ENCODE peak calls at places on chromosomes 5 and 9, in seven cellular contexts. One of them, this sample, is unnamed.

GRCh38 chr5:115775999-115776398 is 40.5 kb downstream of the CDO1 start:
- DNase-seq in CD4-positive, CD25-positive, alpha-beta regulatory T cell: no peak
- DNase-seq in CD8-positive, alpha-beta T cell: no peak
- DNase-seq in iris pigment epithelial cell: no peak
- DNase-seq in naive B cell: no peak
- DNase-seq in T follicular helper cell: no peak
- DNase-seq in GM20000: no peak
- DNase-seq in this sample: no peak

GRCh38 chr9:81682797-81683196 is 6.5 kb downstream of the TLE1 start:
- DNase-seq in iris pigment epithelial cell: peak; percentile 68
- DNase-seq in T follicular helper cell: no peak
- DNase-seq in naive B cell: no peak
- DNase-seq in GM20000: no peak
- DNase-seq in CD8-positive, alpha-beta T cell: no peak
- DNase-seq in CD4-positive, CD25-positive, alpha-beta regulatory T cell: no peak
- DNase-seq in this sample: no peak

GRCh38 chr9:80040457-80040856 is 468.7 kb downstream of the TLE4 start:
- DNase-seq in iris pigment epithelial cell: no peak
- DNase-seq in CD8-positive, alpha-beta T cell: no peak
- DNase-seq in naive B cell: no peak
- DNase-seq in CD4-positive, CD25-positive, alpha-beta regulatory T cell: no peak
- DNase-seq in T follicular helper cell: no peak
- DNase-seq in GM20000: no peak
- DNase-seq in this sample: no peak

GRCh38 chr5:73180561-73180960 is 7.6 kb downstream of the TMEM174 start:
- DNase-seq in T follicular helper cell: no peak
- DNase-seq in naive B cell: no peak
- DNase-seq in CD4-positive, CD25-positive, alpha-beta regulatory T cell: no peak
- DNase-seq in iris pigment epithelial cell: peak; percentile 49
- DNase-seq in GM20000: no peak
- DNase-seq in CD8-positive, alpha-beta T cell: no peak
- DNase-seq in this sample: no peak

GRCh38 chr9:89550516-89550915 is 52.6 kb upstream of the SEMA4D start:
- DNase-seq in T follicular helper cell: no peak
- DNase-seq in naive B cell: no peak
- DNase-seq in CD4-positive, CD25-positive, alpha-beta regulatory T cell: no peak
- DNase-seq in GM20000: no peak
- DNase-seq in CD8-positive, alpha-beta T cell: no peak
- DNase-seq in iris pigment epithelial cell: no peak
- DNase-seq in this sample: no peak

GRCh38 chr5:73591698-73592501 is 26.4 kb downstream of the UTP15 start:
- DNase-seq in CD8-positive, alpha-beta T cell: no peak
- DNase-seq in GM20000: no peak
- DNase-seq in T follicular helper cell: no peak
- DNase-seq in iris pigment epithelial cell: peak; percentile 76
- DNase-seq in CD4-positive, CD25-positive, alpha-beta regulatory T cell: no peak
- DNase-seq in naive B cell: no peak
- DNase-seq in this sample: no peak

GRCh38 chr5:134550271-134551214 is 25.1 kb downstream of the JADE2 start:
- DNase-seq in GM20000: peak; percentile 34
- DNase-seq in CD4-positive, CD25-positive, alpha-beta regulatory T cell: no peak
- DNase-seq in iris pigment epithelial cell: peak; percentile 30
- DNase-seq in CD8-positive, alpha-beta T cell: peak; percentile 30
- DNase-seq in T follicular helper cell: no peak
- DNase-seq in naive B cell: no peak
- DNase-seq in this sample: no peak

GRCh38 chr9:33263936-33264472 is 504 bp downstream of the BAG1 start:
- DNase-seq in CD8-positive, alpha-beta T cell: peak; percentile 40
- DNase-seq in CD4-positive, CD25-positive, alpha-beta regulatory T cell: peak; percentile 60
- DNase-seq in iris pigment epithelial cell: no peak
- DNase-seq in naive B cell: peak; percentile 50
- DNase-seq in T follicular helper cell: peak; percentile 18
- DNase-seq in GM20000: peak; percentile 60
- DNase-seq in this sample: no peak

GRCh38 chr5:32785639-32786216 is 74.6 kb downstream of the NPR3 start:
- DNase-seq in CD8-positive, alpha-beta T cell: no peak
- DNase-seq in naive B cell: no peak
- DNase-seq in T follicular helper cell: no peak
- DNase-seq in iris pigment epithelial cell: peak; percentile 75
- DNase-seq in CD4-positive, CD25-positive, alpha-beta regulatory T cell: no peak
- DNase-seq in GM20000: no peak
- DNase-seq in this sample: no peak

GRCh38 chr5:126373621-126374416 is 49.4 kb upstream of the GRAMD2B start:
- DNase-seq in iris pigment epithelial cell: peak; percentile 62
- DNase-seq in GM20000: no peak
- DNase-seq in T follicular helper cell: no peak
- DNase-seq in naive B cell: no peak
- DNase-seq in CD8-positive, alpha-beta T cell: peak; percentile 22
- DNase-seq in CD4-positive, CD25-positive, alpha-beta regulatory T cell: peak; percentile 42
- DNase-seq in this sample: peak; percentile 67

GRCh38 chr9:136606687-136607333 is 55.9 kb upstream of the EGFL7 start:
- DNase-seq in naive B cell: no peak
- DNase-seq in CD8-positive, alpha-beta T cell: no peak
- DNase-seq in GM20000: peak; percentile 49
- DNase-seq in CD4-positive, CD25-positive, alpha-beta regulatory T cell: no peak
- DNase-seq in T follicular helper cell: no peak
- DNase-seq in iris pigment epithelial cell: no peak
- DNase-seq in this sample: no peak

GRCh38 chr9:37903581-37903830 is 421 bp downstream of the SLC25A51 start:
- DNase-seq in CD8-positive, alpha-beta T cell: no peak
- DNase-seq in T follicular helper cell: peak; percentile 31
- DNase-seq in CD4-positive, CD25-positive, alpha-beta regulatory T cell: no peak
- DNase-seq in iris pigment epithelial cell: no peak
- DNase-seq in naive B cell: no peak
- DNase-seq in GM20000: no peak
- DNase-seq in this sample: no peak

GRCh38 chr5:174755103-174755502 is 30.7 kb downstream of the MSX2 start:
- DNase-seq in T follicular helper cell: no peak
- DNase-seq in naive B cell: no peak
- DNase-seq in CD4-positive, CD25-positive, alpha-beta regulatory T cell: no peak
- DNase-seq in CD8-positive, alpha-beta T cell: no peak
- DNase-seq in iris pigment epithelial cell: no peak
- DNase-seq in GM20000: no peak
- DNase-seq in this sample: no peak

GRCh38 chr5:172274951-172275753 is 8.4 kb downstream of the UBTD2 start:
- DNase-seq in GM20000: no peak
- DNase-seq in CD8-positive, alpha-beta T cell: peak; percentile 51
- DNase-seq in T follicular helper cell: peak; percentile 41
- DNase-seq in naive B cell: peak; percentile 60
- DNase-seq in CD4-positive, CD25-positive, alpha-beta regulatory T cell: peak; percentile 65
- DNase-seq in iris pigment epithelial cell: peak; percentile 64
- DNase-seq in this sample: peak; percentile 58

GRCh38 chr5:102753889-102754498 is 1.1 kb upstream of the PAM start:
- DNase-seq in iris pigment epithelial cell: no peak
- DNase-seq in CD8-positive, alpha-beta T cell: no peak
- DNase-seq in T follicular helper cell: no peak
- DNase-seq in naive B cell: no peak
- DNase-seq in GM20000: no peak
- DNase-seq in CD4-positive, CD25-positive, alpha-beta regulatory T cell: no peak
- DNase-seq in this sample: no peak

GRCh38 chr9:3906437-3907213 is 380.8 kb upstream of the RFX3 start:
- DNase-seq in iris pigment epithelial cell: peak; percentile 97
- DNase-seq in GM20000: no peak
- DNase-seq in CD4-positive, CD25-positive, alpha-beta regulatory T cell: no peak
- DNase-seq in CD8-positive, alpha-beta T cell: no peak
- DNase-seq in T follicular helper cell: no peak
- DNase-seq in naive B cell: no peak
- DNase-seq in this sample: no peak

GRCh38 chr9:21056931-21057330 is 20.8 kb downstream of the IFNB1 start:
- DNase-seq in CD8-positive, alpha-beta T cell: no peak
- DNase-seq in CD4-positive, CD25-positive, alpha-beta regulatory T cell: no peak
- DNase-seq in GM20000: no peak
- DNase-seq in naive B cell: no peak
- DNase-seq in T follicular helper cell: no peak
- DNase-seq in iris pigment epithelial cell: peak; percentile 29
- DNase-seq in this sample: no peak

GRCh38 chr9:33992622-33993021 is 56.1 kb downstream of the UBAP2 start:
- DNase-seq in GM20000: no peak
- DNase-seq in naive B cell: no peak
- DNase-seq in CD8-positive, alpha-beta T cell: no peak
- DNase-seq in iris pigment epithelial cell: no peak
- DNase-seq in T follicular helper cell: no peak
- DNase-seq in CD4-positive, CD25-positive, alpha-beta regulatory T cell: no peak
- DNase-seq in this sample: no peak

GRCh38 chr5:170722316-170722715 is 61.2 kb upstream of the GABRP start:
- DNase-seq in iris pigment epithelial cell: no peak
- DNase-seq in GM20000: no peak
- DNase-seq in naive B cell: no peak
- DNase-seq in CD4-positive, CD25-positive, alpha-beta regulatory T cell: no peak
- DNase-seq in CD8-positive, alpha-beta T cell: no peak
- DNase-seq in T follicular helper cell: no peak
- DNase-seq in this sample: no peak

GRCh38 chr9:133286523-133286922 is 11.5 kb upstream of the ABO start:
- DNase-seq in iris pigment epithelial cell: peak; percentile 33
- DNase-seq in GM20000: no peak
- DNase-seq in naive B cell: no peak
- DNase-seq in CD8-positive, alpha-beta T cell: no peak
- DNase-seq in CD4-positive, CD25-positive, alpha-beta regulatory T cell: no peak
- DNase-seq in T follicular helper cell: no peak
- DNase-seq in this sample: no peak

GRCh38 chr5:98398465-98398864 is 375.0 kb upstream of the RGMB start:
- DNase-seq in naive B cell: no peak
- DNase-seq in T follicular helper cell: no peak
- DNase-seq in iris pigment epithelial cell: no peak
- DNase-seq in GM20000: no peak
- DNase-seq in CD8-positive, alpha-beta T cell: no peak
- DNase-seq in CD4-positive, CD25-positive, alpha-beta regulatory T cell: no peak
- DNase-seq in this sample: no peak

GRCh38 chr9:83081010-83081409 is 18.1 kb upstream of the RASEF start:
- DNase-seq in T follicular helper cell: no peak
- DNase-seq in CD8-positive, alpha-beta T cell: no peak
- DNase-seq in naive B cell: no peak
- DNase-seq in CD4-positive, CD25-positive, alpha-beta regulatory T cell: no peak
- DNase-seq in GM20000: no peak
- DNase-seq in iris pigment epithelial cell: no peak
- DNase-seq in this sample: no peak

GRCh38 chr5:173781826-173782670 is 106.1 kb upstream of the CPEB4 start:
- DNase-seq in iris pigment epithelial cell: peak; percentile 96
- DNase-seq in CD8-positive, alpha-beta T cell: peak; percentile 71
- DNase-seq in CD4-positive, CD25-positive, alpha-beta regulatory T cell: peak; percentile 93
- DNase-seq in naive B cell: peak; percentile 78
- DNase-seq in GM20000: peak; percentile 25
- DNase-seq in T follicular helper cell: peak; percentile 59
- DNase-seq in this sample: peak; percentile 40

GRCh38 chr5:82265052-82265451 is 13.1 kb downstream of the RPS23 start:
- DNase-seq in CD4-positive, CD25-positive, alpha-beta regulatory T cell: no peak
- DNase-seq in iris pigment epithelial cell: no peak
- DNase-seq in T follicular helper cell: no peak
- DNase-seq in CD8-positive, alpha-beta T cell: no peak
- DNase-seq in naive B cell: no peak
- DNase-seq in GM20000: no peak
- DNase-seq in this sample: no peak

GRCh38 chr9:75176037-75176436 is 87.7 kb downstream of the OSTF1 start:
- DNase-seq in naive B cell: no peak
- DNase-seq in T follicular helper cell: no peak
- DNase-seq in GM20000: no peak
- DNase-seq in iris pigment epithelial cell: peak; percentile 13
- DNase-seq in CD4-positive, CD25-positive, alpha-beta regulatory T cell: no peak
- DNase-seq in CD8-positive, alpha-beta T cell: no peak
- DNase-seq in this sample: no peak

GRCh38 chr5:135214897-135215616 is 181.0 kb upstream of the PITX1 start:
- DNase-seq in CD4-positive, CD25-positive, alpha-beta regulatory T cell: no peak
- DNase-seq in T follicular helper cell: no peak
- DNase-seq in iris pigment epithelial cell: peak; percentile 62
- DNase-seq in GM20000: no peak
- DNase-seq in naive B cell: no peak
- DNase-seq in CD8-positive, alpha-beta T cell: no peak
- DNase-seq in this sample: no peak

GRCh38 chr9:89311346-89312153 is 555 bp downstream of the CKS2 start:
- DNase-seq in GM20000: no peak
- DNase-seq in naive B cell: no peak
- DNase-seq in T follicular helper cell: no peak
- DNase-seq in CD4-positive, CD25-positive, alpha-beta regulatory T cell: no peak
- DNase-seq in iris pigment epithelial cell: no peak
- DNase-seq in CD8-positive, alpha-beta T cell: no peak
- DNase-seq in this sample: no peak

GRCh38 chr5:138448481-138449398 is 9.9 kb downstream of the REEP2 start:
- DNase-seq in naive B cell: no peak
- DNase-seq in CD4-positive, CD25-positive, alpha-beta regulatory T cell: no peak
- DNase-seq in iris pigment epithelial cell: peak; percentile 40
- DNase-seq in CD8-positive, alpha-beta T cell: no peak
- DNase-seq in GM20000: no peak
- DNase-seq in T follicular helper cell: no peak
- DNase-seq in this sample: no peak

GRCh38 chr5:37554938-37555337 is 175.8 kb downstream of the WDR70 start:
- DNase-seq in naive B cell: no peak
- DNase-seq in GM20000: peak; percentile 16
- DNase-seq in CD4-positive, CD25-positive, alpha-beta regulatory T cell: peak; percentile 41
- DNase-seq in T follicular helper cell: no peak
- DNase-seq in iris pigment epithelial cell: no peak
- DNase-seq in CD8-positive, alpha-beta T cell: no peak
- DNase-seq in this sample: no peak

GRCh38 chr9:91179237-91180138 is 182.2 kb downstream of the AUH start:
- DNase-seq in iris pigment epithelial cell: peak; percentile 41
- DNase-seq in CD8-positive, alpha-beta T cell: no peak
- DNase-seq in GM20000: no peak
- DNase-seq in T follicular helper cell: no peak
- DNase-seq in CD4-positive, CD25-positive, alpha-beta regulatory T cell: no peak
- DNase-seq in naive B cell: no peak
- DNase-seq in this sample: no peak

GRCh38 chr5:133159543-133159942 is 107.7 kb downstream of the HSPA4 start:
- DNase-seq in GM20000: no peak
- DNase-seq in naive B cell: no peak
- DNase-seq in CD4-positive, CD25-positive, alpha-beta regulatory T cell: no peak
- DNase-seq in CD8-positive, alpha-beta T cell: no peak
- DNase-seq in iris pigment epithelial cell: no peak
- DNase-seq in T follicular helper cell: no peak
- DNase-seq in this sample: no peak

GRCh38 chr5:60403343-60404006 is 296.5 kb downstream of the DEPDC1B start:
- DNase-seq in iris pigment epithelial cell: no peak
- DNase-seq in CD8-positive, alpha-beta T cell: no peak
- DNase-seq in T follicular helper cell: no peak
- DNase-seq in GM20000: no peak
- DNase-seq in CD4-positive, CD25-positive, alpha-beta regulatory T cell: no peak
- DNase-seq in naive B cell: no peak
- DNase-seq in this sample: no peak

GRCh38 chr5:17424674-17425073 is 73.4 kb upstream of the TAF11L2 start:
- DNase-seq in iris pigment epithelial cell: no peak
- DNase-seq in CD8-positive, alpha-beta T cell: no peak
- DNase-seq in T follicular helper cell: no peak
- DNase-seq in naive B cell: no peak
- DNase-seq in GM20000: no peak
- DNase-seq in CD4-positive, CD25-positive, alpha-beta regulatory T cell: no peak
- DNase-seq in this sample: no peak

GRCh38 chr9:98974994-98975712 is 31.4 kb downstream of the COL15A1 start:
- DNase-seq in naive B cell: peak; percentile 64
- DNase-seq in T follicular helper cell: peak; percentile 63
- DNase-seq in GM20000: peak; percentile 85
- DNase-seq in CD4-positive, CD25-positive, alpha-beta regulatory T cell: peak; percentile 75
- DNase-seq in CD8-positive, alpha-beta T cell: peak; percentile 67
- DNase-seq in iris pigment epithelial cell: peak; percentile 60
- DNase-seq in this sample: peak; percentile 64

GRCh38 chr5:60161340-60161934 is 267.9 kb upstream of the PDE4D start:
- DNase-seq in T follicular helper cell: no peak
- DNase-seq in CD4-positive, CD25-positive, alpha-beta regulatory T cell: peak; percentile 2
- DNase-seq in naive B cell: no peak
- DNase-seq in iris pigment epithelial cell: peak; percentile 59
- DNase-seq in CD8-positive, alpha-beta T cell: no peak
- DNase-seq in GM20000: peak; percentile 23
- DNase-seq in this sample: no peak

GRCh38 chr9:95725045-95725444 is 150.4 kb upstream of the ERCC6L2 start:
- DNase-seq in naive B cell: no peak
- DNase-seq in CD8-positive, alpha-beta T cell: no peak
- DNase-seq in T follicular helper cell: no peak
- DNase-seq in iris pigment epithelial cell: no peak
- DNase-seq in CD4-positive, CD25-positive, alpha-beta regulatory T cell: no peak
- DNase-seq in GM20000: no peak
- DNase-seq in this sample: no peak

GRCh38 chr5:41286165-41286564 is 72.8 kb upstream of the C6 start:
- DNase-seq in naive B cell: no peak
- DNase-seq in GM20000: no peak
- DNase-seq in CD4-positive, CD25-positive, alpha-beta regulatory T cell: no peak
- DNase-seq in T follicular helper cell: no peak
- DNase-seq in CD8-positive, alpha-beta T cell: no peak
- DNase-seq in iris pigment epithelial cell: no peak
- DNase-seq in this sample: no peak

GRCh38 chr9:4596165-4596922 is 65.8 kb upstream of the PLPP6 start:
- DNase-seq in iris pigment epithelial cell: peak; percentile 23
- DNase-seq in CD4-positive, CD25-positive, alpha-beta regulatory T cell: peak; percentile 85
- DNase-seq in GM20000: no peak
- DNase-seq in CD8-positive, alpha-beta T cell: peak; percentile 87
- DNase-seq in naive B cell: no peak
- DNase-seq in T follicular helper cell: peak; percentile 46
- DNase-seq in this sample: peak; percentile 76